ENCODE peak calls at places on chromosomes 4 and X, in ten cellular contexts. Y is prostate gland, F is HCT116, P is heart left ventricle, Z is transverse colon, D is NB4, Q is HepG2, X is adrenal gland, J is endothelial cell of umbilical vein, S is IMR-90. G is an unnamed sample.

GRCh38 chr4:67134616-67135015 is 410.7 kb downstream of the CENPC start:
- DNase-seq in Y (no peak), F (no peak), P (no peak), Z (no peak), D (no peak), Q (no peak), X (no peak), J (peak), S (no peak), G (no peak)

GRCh38 chr4:181960384-181960783 is 282.8 kb upstream of the TENM3 start:
- DNase-seq in Y (no peak), F (no peak), P (no peak), Z (no peak), D (no peak), Q (no peak), X (no peak), J (no peak), S (no peak), G (no peak)

GRCh38 chr4:19809989-19810388 is 441.7 kb upstream of the SLIT2 start:
- DNase-seq in Y (no peak), F (no peak), P (no peak), Z (no peak), D (no peak), Q (no peak), X (no peak), J (peak), S (no peak), G (no peak)

GRCh38 chr4:85966308-85966882 is 393.5 kb downstream of the MAPK10 start:
- DNase-seq in Y (no peak), F (no peak), P (no peak), Z (no peak), D (no peak), Q (no peak), X (no peak), J (peak), S (no peak), G (no peak)

GRCh38 chr4:47662975-47663374 is 174.9 kb downstream of the CORIN start:
- DNase-seq in Y (no peak), F (peak), P (no peak), Z (no peak), D (peak), Q (peak), X (no peak), J (no peak), S (no peak), G (no peak)

GRCh38 chrX:134548844-134549205 is 88.9 kb downstream of the HPRT1 start:
- DNase-seq in Y (no peak), F (no peak), P (no peak), Z (no peak), D (no peak), Q (no peak), X (no peak), J (no peak), S (no peak), G (no peak)

GRCh38 chr4:1002131-1002630 is 9.0 kb upstream of the SLC26A1 start:
- DNase-seq in Y (peak), F (no peak), P (no peak), Z (peak), D (no peak), Q (no peak), X (no peak), J (no peak), S (no peak), G (no peak)

GRCh38 chr4:168923526-168924194 is 86.4 kb downstream of the CBR4 start:
- DNase-seq in Y (peak), F (peak), P (peak), Z (peak), D (peak), Q (peak), X (peak), J (peak), S (peak), G (no peak)

GRCh38 chrX:132576945-132577344 is 88.1 kb upstream of the MBNL3 start:
- DNase-seq in Y (no peak), F (no peak), P (no peak), Z (no peak), D (no peak), Q (no peak), X (no peak), J (no peak), S (no peak), G (no peak)

DNA sequence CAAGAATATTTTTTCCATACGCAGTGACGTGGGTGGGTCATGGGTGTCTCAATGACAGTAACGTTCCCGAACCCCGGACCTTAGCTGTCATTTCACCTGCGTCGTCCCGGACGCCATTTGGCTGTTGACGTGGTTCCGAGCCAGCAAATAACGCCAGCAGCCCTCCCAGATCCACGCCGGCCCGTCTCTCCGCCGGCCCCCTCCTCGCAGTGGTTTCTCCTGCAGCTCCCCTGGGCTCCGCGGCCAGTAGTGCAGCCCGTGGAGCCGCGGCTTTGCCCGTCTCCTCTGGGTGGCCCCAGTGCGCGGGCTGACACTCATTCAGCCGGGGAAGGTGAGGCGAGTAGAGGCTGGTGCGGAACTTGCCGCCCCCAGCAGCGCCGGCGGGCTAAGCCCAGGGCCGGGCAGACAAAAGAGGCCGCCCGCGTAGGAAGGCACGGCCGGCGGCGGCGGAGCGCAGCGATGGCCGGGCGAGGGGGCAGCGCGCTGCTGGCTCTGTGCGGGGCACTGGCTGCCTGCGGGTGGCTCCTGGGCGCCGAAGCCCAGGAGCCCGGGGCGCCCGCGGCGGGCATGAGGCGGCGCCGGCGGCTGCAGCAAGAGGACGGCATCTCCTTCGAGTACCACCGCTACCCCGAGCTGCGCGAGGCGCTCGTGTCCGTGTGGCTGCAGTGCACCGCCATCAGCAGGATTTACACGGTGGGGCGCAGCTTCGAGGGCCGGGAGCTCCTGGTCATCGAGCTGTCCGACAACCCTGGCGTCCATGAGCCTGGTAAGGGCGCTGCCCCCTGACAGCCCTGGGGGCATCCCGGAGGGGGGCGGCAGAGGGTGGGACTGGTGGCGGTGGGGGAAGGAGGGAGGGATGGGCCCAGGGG is at the start of gene CPE:
- DNase-seq in Y (peak), F (peak), P (peak), Z (peak), D (peak), Q (peak), X (peak), J (peak), S (peak), G (peak)
- TF ChIP-seq POLR2A in Y (peak), F (peak), P (no peak), Z (peak), D (no peak), Q (peak), X (peak), J (no peak), S (no peak), G (no peak)

GRCh38 chrX:86044210-86044609 is 3.1 kb downstream of the CHM start:
- DNase-seq in Y (no peak), F (no peak), P (no peak), Z (no peak), D (no peak), Q (no peak), X (no peak), J (no peak), S (no peak), G (no peak)

DNA sequence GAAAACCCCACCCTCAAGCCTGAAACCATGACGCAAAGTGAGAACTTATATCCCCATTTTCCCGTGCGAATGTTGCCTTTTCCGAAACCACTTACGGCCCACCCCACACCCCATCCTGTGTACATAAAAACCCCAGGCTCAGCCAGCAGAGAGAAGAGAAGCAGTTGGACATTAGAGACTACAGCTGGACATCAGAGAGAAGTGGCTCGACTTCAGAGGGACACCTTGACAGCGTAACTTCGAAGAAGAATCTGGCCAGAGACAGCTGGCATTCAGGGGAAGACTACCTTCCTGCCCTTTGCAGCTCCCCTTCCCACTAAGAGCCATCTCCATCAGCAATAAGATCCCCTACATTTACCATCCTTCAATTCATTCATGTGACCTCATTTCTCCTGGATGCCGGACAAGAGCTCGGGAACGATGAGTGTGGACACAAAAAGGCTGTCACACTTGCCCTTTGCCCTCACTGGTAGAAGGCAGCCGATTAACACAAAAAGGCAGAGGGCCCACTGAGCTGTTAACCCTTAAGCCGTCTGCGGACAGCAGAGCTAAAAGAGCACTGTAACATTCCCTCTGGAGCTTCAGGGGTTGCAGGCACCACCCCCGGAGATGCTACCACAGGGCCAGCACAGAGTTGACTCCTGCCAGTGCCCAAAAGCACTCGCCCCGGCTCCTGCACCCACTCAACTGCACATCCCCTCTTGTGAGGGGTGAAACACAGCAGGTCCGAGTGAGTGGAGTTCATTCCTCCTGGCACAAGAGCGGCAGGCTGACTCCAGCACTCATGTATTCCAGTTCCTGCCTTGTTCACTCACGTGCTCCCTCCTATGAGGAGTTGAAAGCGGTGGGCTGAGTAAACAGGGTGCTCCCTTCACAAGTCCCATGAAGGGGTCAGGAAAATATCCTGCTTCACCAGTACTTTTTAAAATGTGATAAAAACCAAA is 7.5 kb downstream of the CHM start:
- DNase-seq in Y (no peak), F (no peak), P (no peak), Z (no peak), D (no peak), Q (peak), X (peak), J (no peak), S (no peak), G (peak)
- TF ChIP-seq POLR2A in Y (no peak), F (no peak), P (no peak), Z (no peak), D (no peak), Q (no peak), X (no peak), J (no peak), S (no peak), G (no peak)

DNA sequence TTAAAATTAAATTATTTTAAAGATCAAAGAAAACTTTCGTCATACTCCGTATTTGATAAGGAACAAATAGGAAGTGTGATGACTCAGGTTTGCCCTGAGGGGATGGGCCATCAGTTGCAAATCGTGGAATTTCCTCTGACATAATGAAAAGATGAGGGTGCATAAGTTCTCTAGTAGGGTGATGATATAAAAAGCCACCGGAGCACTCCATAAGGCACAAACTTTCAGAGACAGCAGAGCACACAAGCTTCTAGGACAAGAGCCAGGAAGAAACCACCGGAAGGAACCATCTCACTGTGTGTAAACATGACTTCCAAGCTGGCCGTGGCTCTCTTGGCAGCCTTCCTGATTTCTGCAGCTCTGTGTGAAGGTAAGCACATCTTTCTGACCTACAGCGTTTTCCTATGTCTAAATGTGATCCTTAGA is at the start of gene CXCL8:
- DNase-seq in Y (peak), F (peak), P (peak), Z (peak), D (peak), Q (peak), X (peak), J (peak), S (peak), G (no peak)
- TF ChIP-seq POLR2A in Y (no peak), F (no peak), P (no peak), Z (no peak), D (no peak), Q (no peak), X (no peak), J (peak), S (peak), G (no peak)

DNA sequence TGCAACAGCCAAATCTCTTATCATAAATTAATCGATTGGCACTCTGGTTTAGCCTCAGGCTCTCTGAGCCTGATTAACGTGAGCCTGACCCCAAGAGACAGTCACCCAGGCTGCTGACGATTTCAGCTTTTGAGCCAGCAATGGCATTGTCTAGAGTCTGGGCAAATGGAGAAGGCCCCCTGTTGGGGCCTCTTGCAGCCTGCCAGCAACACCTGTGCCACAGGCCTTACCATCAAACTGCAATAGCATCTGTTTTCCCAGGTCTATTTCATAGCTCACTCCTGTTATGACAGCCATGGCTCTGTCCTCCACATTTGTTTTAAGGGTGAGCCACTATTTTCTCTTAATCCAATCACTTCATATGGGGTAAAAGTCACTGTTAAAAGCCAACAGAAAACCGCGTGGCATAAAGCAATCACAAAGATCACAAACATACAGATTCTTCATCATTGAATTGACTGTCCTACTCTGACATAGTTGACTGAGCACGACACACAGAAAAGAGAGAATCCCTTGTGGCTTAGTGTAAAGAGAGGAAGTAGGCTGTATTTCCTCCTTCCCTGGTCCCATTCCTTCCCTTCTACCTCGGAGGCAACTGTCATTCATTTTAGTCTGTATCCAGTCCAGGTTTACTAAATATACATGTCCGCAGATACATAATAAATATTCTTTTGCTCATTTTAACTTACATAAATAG is 47.8 kb downstream of the SLC9A7 start:
- DNase-seq in Y (no peak), F (no peak), P (no peak), Z (no peak), D (no peak), Q (no peak), X (no peak), J (no peak), S (no peak), G (no peak)
- TF ChIP-seq POLR2A in Y (no peak), F (no peak), P (no peak), Z (no peak), D (no peak), Q (no peak), X (no peak), J (no peak), S (no peak), G (no peak)

GRCh38 chr4:88104902-88105610 is 53.4 kb downstream of the ABCG2 start:
- DNase-seq in Y (no peak), F (no peak), P (no peak), Z (no peak), D (no peak), Q (no peak), X (no peak), J (peak), S (peak), G (no peak)
- TF ChIP-seq POLR2A in Y (no peak), F (no peak), P (no peak), Z (no peak), D (no peak), Q (no peak), X (no peak), J (no peak), S (no peak), G (no peak)

DNA sequence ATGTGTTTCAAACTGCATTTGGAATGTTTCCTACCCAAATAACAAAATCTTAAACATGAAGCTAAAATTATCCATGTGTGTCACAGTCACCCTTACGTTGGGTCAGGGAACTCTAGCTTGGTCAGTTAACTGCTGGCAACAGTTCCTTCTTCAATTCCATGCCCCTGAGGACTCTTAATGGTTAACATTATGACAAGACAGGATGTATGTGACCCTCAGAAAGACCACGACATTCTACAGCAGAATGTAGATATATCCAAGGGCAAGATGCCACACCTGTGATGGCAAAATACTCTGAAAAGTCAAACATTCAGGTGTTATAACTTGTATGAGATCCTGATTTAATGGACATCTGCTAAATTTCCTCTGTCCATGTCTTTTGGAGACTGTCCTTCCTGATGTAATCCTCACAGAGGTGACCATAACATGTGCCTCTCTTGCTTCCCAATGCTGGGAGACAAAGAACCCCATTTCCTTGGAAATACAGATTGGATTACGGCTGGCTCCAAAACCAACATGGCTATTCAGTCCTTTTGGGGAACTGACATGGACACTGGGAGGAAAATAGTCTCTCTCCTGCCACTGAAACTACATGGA is 39.1 kb downstream of the YTHDC1 start:
- DNase-seq in Y (no peak), F (no peak), P (no peak), Z (no peak), D (no peak), Q (no peak), X (no peak), J (no peak), S (no peak), G (no peak)
- TF ChIP-seq POLR2A in Y (no peak), F (no peak), P (no peak), Z (no peak), D (no peak), Q (no peak), X (no peak), J (no peak), S (no peak), G (no peak)

DNA sequence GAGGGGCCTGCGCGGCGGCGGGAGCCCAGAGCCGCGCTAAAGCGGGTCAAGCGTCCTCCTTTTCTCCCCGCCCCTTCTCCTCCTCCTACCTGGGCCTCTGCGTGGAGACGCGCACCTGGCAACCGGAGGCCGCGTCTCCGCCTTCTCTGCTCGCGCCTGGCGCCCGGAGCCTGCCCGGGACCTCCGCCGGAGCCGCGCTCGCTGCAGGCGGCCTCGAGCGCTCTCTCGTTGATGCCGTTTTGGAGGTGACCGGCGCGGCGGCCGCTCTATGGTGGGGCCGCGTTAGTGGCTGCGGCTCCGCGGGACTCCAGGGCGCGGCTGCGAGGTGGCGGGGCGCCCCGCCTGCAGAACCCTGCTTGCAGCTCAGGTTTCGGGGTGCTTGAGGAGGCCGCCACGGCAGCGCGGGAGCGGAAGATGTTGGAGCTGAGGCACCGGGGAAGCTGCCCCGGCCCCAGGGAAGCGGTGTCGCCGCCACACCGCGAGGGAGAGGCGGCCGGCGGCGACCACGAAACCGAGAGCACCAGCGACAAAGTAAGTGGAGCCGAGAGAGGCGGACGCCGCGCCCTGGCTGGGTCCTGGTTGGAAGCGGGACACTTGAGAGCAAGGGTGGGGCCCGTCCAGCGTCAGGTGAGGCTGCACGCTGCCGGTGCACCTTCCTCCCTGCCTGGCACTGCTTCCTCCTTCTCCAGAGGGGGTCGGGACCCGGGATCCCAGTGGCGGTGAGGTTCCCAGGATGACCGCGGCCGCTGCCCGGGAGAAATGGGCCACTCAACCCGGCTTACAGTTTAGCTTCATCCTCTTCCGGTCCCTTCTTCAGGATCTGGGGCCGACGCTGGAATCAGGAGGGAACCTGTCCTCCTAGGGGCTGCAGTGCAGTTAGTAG is at the start of gene CDS1:
- DNase-seq in Y (peak), F (no peak), P (peak), Z (peak), D (peak), Q (no peak), X (peak), J (no peak), S (no peak), G (peak)
- TF ChIP-seq POLR2A in Y (no peak), F (no peak), P (no peak), Z (peak), D (no peak), Q (no peak), X (no peak), J (no peak), S (no peak), G (no peak)

GRCh38 chrX:32048285-32048684 is 976.4 kb upstream of the FTHL17 start:
- DNase-seq in Y (no peak), F (no peak), P (no peak), Z (no peak), D (no peak), Q (no peak), X (no peak), J (no peak), S (no peak), G (no peak)
- TF ChIP-seq POLR2A in Y (no peak), F (no peak), P (no peak), Z (no peak), D (no peak), Q (no peak), X (no peak), J (no peak), S (no peak), G (no peak)